ENCODE peak calls at places on chromosome 6, in seven cellular contexts. One of them, this sample, is unnamed.
A peak's percentile ranks its signal among the peaks of the same experiment; 100 is the strongest.

GRCh38 chr6:37259191-37259590 is 1.2 kb upstream of the TMEM217 start:
- DNase-seq in HepG2: no peak
- DNase-seq in H1: no peak
- DNase-seq in SK-N-SH: no peak
- DNase-seq in K562: no peak
- DNase-seq in HCT116: no peak
- DNase-seq in GM12878: no peak
- DNase-seq in this sample: no peak

GRCh38 chr6:112225691-112226090 is 28.7 kb downstream of the LAMA4 start:
- DNase-seq in HepG2: no peak
- DNase-seq in SK-N-SH: no peak
- DNase-seq in K562: no peak
- DNase-seq in H1: no peak
- DNase-seq in GM12878: no peak
- DNase-seq in HCT116: no peak
- DNase-seq in this sample: no peak

GRCh38 chr6:116691154-116691553 is 10.1 kb downstream of the KPNA5 start:
- DNase-seq in SK-N-SH: no peak
- DNase-seq in HepG2: no peak
- DNase-seq in K562: no peak
- DNase-seq in H1: no peak
- DNase-seq in HCT116: no peak
- DNase-seq in GM12878: no peak
- DNase-seq in this sample: no peak

GRCh38 chr6:112475083-112475482 is 128.0 kb downstream of the RFPL4B start:
- DNase-seq in SK-N-SH: no peak
- DNase-seq in H1: no peak
- DNase-seq in HepG2: no peak
- DNase-seq in HCT116: no peak
- DNase-seq in GM12878: no peak
- DNase-seq in K562: no peak
- DNase-seq in this sample: no peak

GRCh38 chr6:139250296-139251274 is 41.2 kb downstream of the TXLNB start:
- DNase-seq in H1: peak; percentile 78
- DNase-seq in HCT116: peak; percentile 55
- DNase-seq in SK-N-SH: peak; percentile 64
- DNase-seq in GM12878: no peak
- DNase-seq in K562: peak; percentile 51
- DNase-seq in HepG2: peak; percentile 58
- DNase-seq in this sample: peak; percentile 56

GRCh38 chr6:4358414-4359107 is 223.2 kb upstream of the ECI2 start:
- DNase-seq in K562: peak; percentile 75
- DNase-seq in HCT116: peak; percentile 98
- DNase-seq in HepG2: peak; percentile 88
- DNase-seq in H1: no peak
- DNase-seq in SK-N-SH: peak; percentile 25
- DNase-seq in GM12878: no peak
- DNase-seq in this sample: no peak

GRCh38 chr6:32194388-32194787 is 1.9 kb upstream of the GPSM3 start:
- DNase-seq in H1: no peak
- DNase-seq in SK-N-SH: no peak
- DNase-seq in K562: no peak
- DNase-seq in HCT116: no peak
- DNase-seq in HepG2: no peak
- DNase-seq in GM12878: no peak
- DNase-seq in this sample: no peak

GRCh38 chr6:1724124-1724523 is 114.4 kb downstream of the FOXC1 start:
- DNase-seq in H1: no peak
- DNase-seq in GM12878: no peak
- DNase-seq in SK-N-SH: no peak
- DNase-seq in K562: no peak
- DNase-seq in HepG2: no peak
- DNase-seq in HCT116: no peak
- DNase-seq in this sample: peak; percentile 40

GRCh38 chr6:21856844-21857243 is 263.3 kb downstream of the SOX4 start:
- DNase-seq in GM12878: no peak
- DNase-seq in SK-N-SH: no peak
- DNase-seq in H1: no peak
- DNase-seq in K562: no peak
- DNase-seq in HCT116: no peak
- DNase-seq in HepG2: no peak
- DNase-seq in this sample: no peak

GRCh38 chr6:69100772-69101171 is 465.7 kb downstream of the ADGRB3 start:
- DNase-seq in H1: no peak
- DNase-seq in HepG2: no peak
- DNase-seq in K562: no peak
- DNase-seq in GM12878: no peak
- DNase-seq in SK-N-SH: no peak
- DNase-seq in HCT116: no peak
- DNase-seq in this sample: no peak

GRCh38 chr6:106540907-106541306 is 88.4 kb downstream of the RTN4IP1 start:
- DNase-seq in HepG2: peak; percentile 80
- DNase-seq in H1: no peak
- DNase-seq in SK-N-SH: no peak
- DNase-seq in GM12878: no peak
- DNase-seq in HCT116: no peak
- DNase-seq in K562: no peak
- DNase-seq in this sample: no peak

GRCh38 chr6:81938014-81938761 is 185.7 kb upstream of the TENT5A start:
- DNase-seq in K562: peak; percentile 51
- DNase-seq in H1: no peak
- DNase-seq in HCT116: peak; percentile 96
- DNase-seq in HepG2: peak; percentile 93
- DNase-seq in SK-N-SH: no peak
- DNase-seq in GM12878: peak; percentile 42
- DNase-seq in this sample: no peak

GRCh38 chr6:108658174-108658573 is 97.5 kb downstream of the FOXO3 start:
- DNase-seq in GM12878: no peak
- DNase-seq in K562: no peak
- DNase-seq in HepG2: no peak
- DNase-seq in H1: no peak
- DNase-seq in HCT116: no peak
- DNase-seq in SK-N-SH: no peak
- DNase-seq in this sample: peak; percentile 51

GRCh38 chr6:65937982-65938381 is 231.0 kb upstream of the EYS start:
- DNase-seq in GM12878: no peak
- DNase-seq in SK-N-SH: no peak
- DNase-seq in H1: no peak
- DNase-seq in K562: no peak
- DNase-seq in HCT116: no peak
- DNase-seq in HepG2: no peak
- DNase-seq in this sample: no peak

GRCh38 chr6:111486921-111487320 is 3.9 kb upstream of the REV3L start:
- DNase-seq in HCT116: no peak
- DNase-seq in K562: no peak
- DNase-seq in HepG2: no peak
- DNase-seq in SK-N-SH: no peak
- DNase-seq in GM12878: no peak
- DNase-seq in H1: no peak
- DNase-seq in this sample: no peak

GRCh38 chr6:142935553-142936517 is 9.1 kb downstream of the HIVEP2 start:
- DNase-seq in H1: no peak
- DNase-seq in HepG2: no peak
- DNase-seq in K562: no peak
- DNase-seq in GM12878: no peak
- DNase-seq in SK-N-SH: no peak
- DNase-seq in HCT116: no peak
- DNase-seq in this sample: no peak

GRCh38 chr6:89035252-89036106 is 45.1 kb upstream of the PNRC1 start:
- DNase-seq in HCT116: no peak
- DNase-seq in HepG2: peak; percentile 73
- DNase-seq in GM12878: no peak
- DNase-seq in SK-N-SH: no peak
- DNase-seq in H1: no peak
- DNase-seq in K562: peak; percentile 24
- DNase-seq in this sample: peak; percentile 19

GRCh38 chr6:45591816-45592359 is 214.2 kb upstream of the SUPT3H start:
- DNase-seq in HCT116: no peak
- DNase-seq in K562: no peak
- DNase-seq in H1: peak; percentile 2
- DNase-seq in SK-N-SH: no peak
- DNase-seq in HepG2: no peak
- DNase-seq in GM12878: no peak
- DNase-seq in this sample: no peak

GRCh38 chr6:11040134-11040533 is 4.0 kb downstream of the ELOVL2 start:
- DNase-seq in HCT116: no peak
- DNase-seq in H1: no peak
- DNase-seq in K562: no peak
- DNase-seq in GM12878: no peak
- DNase-seq in HepG2: no peak
- DNase-seq in SK-N-SH: no peak
- DNase-seq in this sample: no peak

GRCh38 chr6:37882724-37883413 is 63.3 kb downstream of the ZFAND3 start:
- DNase-seq in HCT116: no peak
- DNase-seq in K562: no peak
- DNase-seq in SK-N-SH: no peak
- DNase-seq in H1: no peak
- DNase-seq in HepG2: peak; percentile 84
- DNase-seq in GM12878: no peak
- DNase-seq in this sample: no peak

GRCh38 chr6:90466191-90466940 is 120.5 kb downstream of the MAP3K7 start:
- DNase-seq in H1: no peak
- DNase-seq in HCT116: no peak
- DNase-seq in GM12878: no peak
- DNase-seq in K562: no peak
- DNase-seq in HepG2: no peak
- DNase-seq in SK-N-SH: no peak
- DNase-seq in this sample: no peak

GRCh38 chr6:44297063-44298038 is 15.8 kb downstream of the AARS2 start:
- DNase-seq in GM12878: no peak
- DNase-seq in HCT116: no peak
- DNase-seq in HepG2: no peak
- DNase-seq in K562: peak; percentile 74
- DNase-seq in H1: peak; percentile 87
- DNase-seq in SK-N-SH: peak; percentile 89
- DNase-seq in this sample: peak; percentile 60

GRCh38 chr6:163438940-163439335 is 24.4 kb downstream of the QKI start:
- DNase-seq in HepG2: peak; percentile 49
- DNase-seq in SK-N-SH: peak; percentile 48
- DNase-seq in K562: peak; percentile 42
- DNase-seq in GM12878: no peak
- DNase-seq in H1: no peak
- DNase-seq in HCT116: no peak
- DNase-seq in this sample: no peak

GRCh38 chr6:42697268-42697655 is 25.1 kb downstream of the PRPH2 start:
- DNase-seq in H1: no peak
- DNase-seq in GM12878: no peak
- DNase-seq in HepG2: no peak
- DNase-seq in SK-N-SH: no peak
- DNase-seq in HCT116: no peak
- DNase-seq in K562: no peak
- DNase-seq in this sample: no peak

GRCh38 chr6:37499433-37500293 is at the start of gene CCDC167:
- DNase-seq in HepG2: peak; percentile 98
- DNase-seq in HCT116: peak; percentile 97
- DNase-seq in GM12878: peak; percentile 96
- DNase-seq in H1: peak; percentile 98
- DNase-seq in K562: peak; percentile 99
- DNase-seq in SK-N-SH: peak; percentile 93
- DNase-seq in this sample: peak; percentile 85

GRCh38 chr6:39818695-39819094 is 26.5 kb downstream of the DAAM2 start:
- DNase-seq in SK-N-SH: no peak
- DNase-seq in H1: no peak
- DNase-seq in GM12878: no peak
- DNase-seq in K562: no peak
- DNase-seq in HCT116: no peak
- DNase-seq in HepG2: no peak
- DNase-seq in this sample: no peak

GRCh38 chr6:39166189-39166917 is 51.4 kb upstream of the SAYSD1 start:
- DNase-seq in SK-N-SH: peak; percentile 89
- DNase-seq in HCT116: peak; percentile 52
- DNase-seq in GM12878: peak; percentile 20
- DNase-seq in HepG2: peak; percentile 62
- DNase-seq in K562: peak; percentile 93
- DNase-seq in H1: peak; percentile 99
- DNase-seq in this sample: peak; percentile 76

GRCh38 chr6:71127374-71127773 is 161.2 kb upstream of the OGFRL1 start:
- DNase-seq in HepG2: no peak
- DNase-seq in SK-N-SH: no peak
- DNase-seq in H1: no peak
- DNase-seq in GM12878: no peak
- DNase-seq in K562: no peak
- DNase-seq in HCT116: no peak
- DNase-seq in this sample: no peak
- TF ChIP-seq JUND in HepG2: no peak
- TF ChIP-seq JUND in SK-N-SH: no peak
- TF ChIP-seq JUND in H1: no peak
- TF ChIP-seq JUND in GM12878: no peak
- TF ChIP-seq JUND in K562: no peak
- TF ChIP-seq JUND in HCT116: no peak
- TF ChIP-seq JUND in this sample: no peak

GRCh38 chr6:25088513-25088912 is 152.8 kb upstream of the RIPOR2 start:
- DNase-seq in HCT116: no peak
- DNase-seq in HepG2: no peak
- DNase-seq in SK-N-SH: no peak
- DNase-seq in H1: no peak
- DNase-seq in K562: no peak
- DNase-seq in GM12878: no peak
- DNase-seq in this sample: no peak
- TF ChIP-seq JUND in HCT116: no peak
- TF ChIP-seq JUND in HepG2: no peak
- TF ChIP-seq JUND in SK-N-SH: peak; percentile 4
- TF ChIP-seq JUND in H1: no peak
- TF ChIP-seq JUND in K562: no peak
- TF ChIP-seq JUND in GM12878: no peak
- TF ChIP-seq JUND in this sample: no peak

DNA sequence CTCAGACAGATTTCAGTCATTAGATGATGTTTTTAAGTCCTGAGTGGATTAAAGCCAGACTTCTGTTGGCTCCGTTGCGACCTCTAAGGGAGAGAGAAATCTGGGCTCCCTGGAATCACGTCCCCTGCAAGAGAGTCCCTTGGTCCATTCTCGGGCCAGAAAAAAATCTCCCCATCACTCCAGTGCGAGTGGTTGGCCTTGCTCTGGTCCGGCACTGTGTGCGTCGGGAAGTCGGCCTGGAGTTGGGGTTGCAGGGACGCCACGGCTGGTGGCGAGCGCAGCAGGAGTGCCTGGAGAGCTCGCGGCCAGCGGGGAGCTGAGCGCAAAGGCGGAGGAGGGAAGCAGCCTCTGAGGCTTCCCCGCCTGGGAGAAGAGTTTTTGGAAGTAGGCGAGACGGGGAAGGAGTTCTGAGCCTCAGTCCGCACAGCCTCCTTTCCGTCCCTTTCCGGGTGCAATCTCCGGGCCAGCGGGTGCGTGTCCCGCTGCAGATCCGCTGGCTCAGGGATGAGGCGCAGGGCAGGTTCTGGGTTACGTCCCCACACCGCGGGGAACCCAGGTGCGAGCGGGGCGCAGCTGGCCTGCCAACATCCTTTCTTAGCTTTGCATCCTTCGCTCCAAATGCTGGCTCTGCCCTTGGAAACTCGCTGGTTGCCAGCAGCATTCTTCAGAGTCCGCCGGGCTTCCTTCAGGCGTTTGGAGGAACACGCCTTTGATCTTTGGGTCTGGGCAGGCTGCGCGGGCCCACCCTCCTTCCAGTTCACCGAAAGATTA is 6.8 kb downstream of the TCF21 start:
- DNase-seq in HCT116: no peak
- DNase-seq in HepG2: no peak
- DNase-seq in GM12878: no peak
- DNase-seq in H1: peak; percentile 60
- DNase-seq in K562: no peak
- DNase-seq in SK-N-SH: no peak
- DNase-seq in this sample: no peak
- TF ChIP-seq JUND in HCT116: no peak
- TF ChIP-seq JUND in HepG2: no peak
- TF ChIP-seq JUND in GM12878: no peak
- TF ChIP-seq JUND in H1: no peak
- TF ChIP-seq JUND in K562: no peak
- TF ChIP-seq JUND in SK-N-SH: no peak
- TF ChIP-seq JUND in this sample: no peak

GRCh38 chr6:31125586-31126363 is 5.5 kb upstream of the CDSN start:
- DNase-seq in GM12878: no peak
- DNase-seq in HCT116: no peak
- DNase-seq in HepG2: no peak
- DNase-seq in H1: no peak
- DNase-seq in SK-N-SH: no peak
- DNase-seq in K562: no peak
- DNase-seq in this sample: no peak
- TF ChIP-seq JUND in GM12878: no peak
- TF ChIP-seq JUND in HCT116: no peak
- TF ChIP-seq JUND in HepG2: no peak
- TF ChIP-seq JUND in H1: no peak
- TF ChIP-seq JUND in SK-N-SH: no peak
- TF ChIP-seq JUND in K562: no peak
- TF ChIP-seq JUND in this sample: no peak